ENCODE peak calls at places on chromosome 22, in ten cellular contexts. K is GM23338; J is stimulated activated CD8-positive, alpha-beta memory T cell treated with anti-CD3 and anti-CD28 coated beads, Interleukin-4, amount 100 ng/mL, for 24 hours; T is non-pigmented ciliary epithelial cell; R is kidney glomerular epithelial cell; B is mesenchymal stem cell; N is cardiac muscle cell; F is NCI-H1092; C is dermis microvascular lymphatic vessel endothelial cell; X is body of pancreas. O is an unnamed sample.

GRCh38 chr22:17915188-17915587 is 109.2 kb downstream of the MICAL3 start:
- DNase-seq in N (no peak), B (no peak), K (no peak), J (no peak), C (no peak), X (no peak), T (no peak), F (no peak), R (no peak), O (no peak)

GRCh38 chr22:25759825-25760231 is 17.8 kb downstream of the MYO18B start:
- DNase-seq in B (peak; percentile 89), F (no peak), N (no peak), T (peak; percentile 95), X (peak; percentile 34), R (peak; percentile 93), K (no peak), J (no peak), C (peak; percentile 84), O (no peak)

GRCh38 chr22:42769574-42770447 is 49.1 kb upstream of the A4GALT start:
- DNase-seq in K (no peak), N (no peak), R (peak; percentile 59), X (peak; percentile 64), B (peak; percentile 89), C (peak; percentile 43), J (no peak), T (peak; percentile 72), F (no peak), O (peak; percentile 26)

GRCh38 chr22:29129644-29130201 is 56.9 kb downstream of the KREMEN1 start:
- DNase-seq in K (no peak), X (no peak), T (no peak), F (peak; percentile 78), R (no peak), N (peak; percentile 58), C (no peak), B (no peak), J (no peak), O (no peak)

GRCh38 chr22:17159504-17159951 is 451 bp upstream of the HDHD5 start:
- DNase-seq in T (peak; percentile 13), B (peak; percentile 32), R (peak; percentile 57), N (no peak), F (peak; percentile 31), J (peak; percentile 43), K (peak; percentile 63), C (no peak), X (peak; percentile 46), O (no peak)

GRCh38 chr22:17589810-17590375 is 26.6 kb downstream of the SLC25A18 start:
- DNase-seq in K (no peak), B (no peak), J (no peak), R (no peak), N (no peak), F (no peak), C (no peak), X (no peak), T (no peak), O (no peak)

GRCh38 chr22:47784367-47784983 is 1022.0 kb downstream of the TBC1D22A start:
- DNase-seq in C (no peak), J (no peak), B (no peak), T (no peak), N (no peak), F (no peak), R (no peak), X (no peak), K (no peak), O (no peak)

GRCh38 chr22:26367402-26368245 is 61.4 kb upstream of the ASPHD2 start:
- DNase-seq in B (peak; percentile 52), R (no peak), J (peak; percentile 37), F (peak; percentile 3), X (peak; percentile 48), N (peak; percentile 76), C (peak; percentile 22), T (no peak), K (peak; percentile 93), O (peak; percentile 71)

GRCh38 chr22:49566141-49566541 is 261.5 kb downstream of the BRD1 start:
- DNase-seq in T (no peak), R (no peak), K (no peak), C (no peak), B (no peak), J (no peak), X (no peak), F (no peak), N (no peak), O (no peak)

GRCh38 chr22:29106839-29107238 is 34.0 kb downstream of the KREMEN1 start:
- DNase-seq in T (no peak), R (no peak), X (no peak), N (no peak), C (no peak), K (no peak), B (no peak), F (no peak), J (no peak), O (no peak)

GRCh38 chr22:40747361-40747760 is 68.1 kb downstream of the MCHR1 start:
- DNase-seq in C (no peak), X (no peak), B (no peak), N (no peak), K (no peak), T (no peak), J (no peak), R (no peak), F (no peak), O (no peak)

GRCh38 chr22:27349456-27349855 is 452.1 kb downstream of the MN1 start:
- DNase-seq in K (no peak), B (no peak), C (no peak), R (peak; percentile 43), T (no peak), J (no peak), N (no peak), X (no peak), F (no peak), O (no peak)

GRCh38 chr22:47376901-47377520 is 614.6 kb downstream of the TBC1D22A start:
- DNase-seq in T (no peak), R (no peak), C (no peak), J (no peak), K (no peak), B (no peak), N (no peak), F (no peak), X (no peak), O (no peak)

GRCh38 chr22:45284705-45285305 is at the start of gene UPK3A:
- DNase-seq in N (peak; percentile 88), T (no peak), B (peak; percentile 29), J (peak; percentile 48), C (no peak), F (no peak), K (peak; percentile 92), R (peak; percentile 1), X (peak; percentile 76), O (peak; percentile 67)

GRCh38 chr22:27461470-27461869 is 340.1 kb downstream of the MN1 start:
- DNase-seq in T (peak; percentile 85), B (peak; percentile 79), K (peak; percentile 88), N (peak; percentile 48), X (no peak), R (peak; percentile 74), F (no peak), C (no peak), J (no peak), O (peak; percentile 96)

GRCh38 chr22:32106930-32107329 is 52.2 kb downstream of the C22orf42 start:
- DNase-seq in N (peak; percentile 75), J (no peak), K (peak; percentile 72), T (no peak), B (no peak), X (no peak), R (peak; percentile 23), C (no peak), F (no peak), O (peak; percentile 42)

GRCh38 chr22:17578129-17578754 is 14.9 kb downstream of the SLC25A18 start:
- DNase-seq in T (no peak), K (no peak), R (no peak), B (peak; percentile 36), C (no peak), J (no peak), F (no peak), X (peak; percentile 76), N (no peak), O (no peak)

GRCh38 chr22:35835267-35835997 is 117.8 kb downstream of the APOL5 start:
- DNase-seq in K (no peak), J (no peak), X (no peak), T (no peak), R (no peak), B (peak; percentile 58), N (no peak), C (no peak), F (no peak), O (no peak)

GRCh38 chr22:39135092-39135896 is 17.2 kb downstream of the CBX7 start:
- DNase-seq in K (peak; percentile 91), N (peak; percentile 72), R (peak; percentile 16), J (no peak), B (peak; percentile 57), C (peak; percentile 14), F (peak; percentile 5), T (no peak), X (no peak), O (peak; percentile 86)

GRCh38 chr22:44159230-44159629 is 21.5 kb upstream of the PARVG start:
- DNase-seq in K (no peak), T (no peak), F (no peak), B (no peak), J (no peak), R (no peak), X (no peak), C (no peak), N (no peak), O (peak; percentile 20)

GRCh38 chr22:18091916-18092526 is 14.2 kb downstream of the PEX26 start:
- DNase-seq in N (peak; percentile 23), B (no peak), C (peak; percentile 48), R (peak; percentile 88), X (peak; percentile 73), F (no peak), J (no peak), T (no peak), K (no peak), O (no peak)

GRCh38 chr22:36595968-36596367 is 67.0 kb upstream of the EIF3D start:
- DNase-seq in K (no peak), F (no peak), B (no peak), R (no peak), N (no peak), X (no peak), T (no peak), J (no peak), C (no peak), O (no peak)

GRCh38 chr22:45968003-45968650 is 8.8 kb downstream of the WNT7B start:
- DNase-seq in K (no peak), J (no peak), N (no peak), X (no peak), T (no peak), C (no peak), B (peak; percentile 15), F (no peak), R (no peak), O (no peak)

GRCh38 chr22:28142361-28142801 is 223.3 kb upstream of the PITPNB start:
- DNase-seq in N (no peak), T (peak; percentile 86), F (no peak), J (no peak), C (peak; percentile 70), K (no peak), X (no peak), B (peak; percentile 80), R (peak; percentile 76), O (no peak)

GRCh38 chr22:24416095-24416494 is 11.3 kb upstream of the ADORA2A start:
- DNase-seq in C (no peak), N (no peak), B (no peak), T (no peak), F (no peak), K (no peak), X (no peak), R (no peak), J (no peak), O (no peak)

GRCh38 chr22:44532466-44533025 is 34.5 kb upstream of the RTL6 start:
- DNase-seq in R (no peak), C (no peak), N (no peak), B (no peak), K (no peak), F (peak; percentile 69), X (no peak), T (no peak), J (no peak), O (no peak)

GRCh38 chr22:29009148-29009547 is 52.5 kb downstream of the C22orf31 start:
- DNase-seq in J (no peak), F (no peak), B (no peak), X (no peak), R (no peak), T (no peak), N (peak; percentile 42), K (no peak), C (no peak), O (no peak)

GRCh38 chr22:25651332-25651731 is 86.9 kb downstream of the GRK3 start:
- DNase-seq in R (no peak), N (no peak), T (no peak), J (no peak), K (no peak), X (no peak), F (no peak), C (no peak), B (no peak), O (no peak)